ENCODE peak calls at places on chromosomes 3 and 15, in five cellular contexts. C is KBM-7; T is stimulated activated CD8-positive, alpha-beta memory T cell treated with anti-CD3 and anti-CD28 coated beads, Interleukin-15, amount 100 ng/mL, for 48 hours; K is stimulated activated CD4-positive, alpha-beta T cell treated with anti-CD3 and anti-CD28 coated beads, Interleukin-15, amount 100 ng/mL, for 1 hour; S is heart left ventricle. N is an unnamed sample.

GRCh38 chr3:176867681-176868663 is 329.3 kb downstream of the TBL1XR1 start:
- DNase-seq in T (no peak), S (no peak), C (no peak), K (no peak), N (no peak)

GRCh38 chr15:83200589-83200988 is 7.0 kb downstream of the HDGFL3 start:
- DNase-seq in S (no peak), T (no peak), K (no peak), C (no peak), N (no peak)

GRCh38 chr3:15527031-15527459 is 5.5 kb upstream of the COLQ start:
- DNase-seq in K (no peak), S (no peak), T (no peak), C (no peak), N (no peak)

GRCh38 chr3:153029350-153029749 is 132.7 kb upstream of the RAP2B start:
- DNase-seq in K (no peak), C (no peak), T (no peak), S (no peak), N (peak)

GRCh38 chr15:29196306-29196705 is 73.3 kb downstream of the NSMCE3 start:
- DNase-seq in T (no peak), K (no peak), S (no peak), C (no peak), N (no peak)

GRCh38 chr3:104604326-104605010 is 762.2 kb upstream of the ALCAM start:
- DNase-seq in T (no peak), S (no peak), K (no peak), C (peak), N (peak)

GRCh38 chr15:90838066-90838465 is 30.3 kb upstream of the FURIN start:
- DNase-seq in T (peak), S (no peak), K (peak), C (peak), N (no peak)

GRCh38 chr15:39756806-39757522 is 25.7 kb downstream of the FSIP1 start:
- DNase-seq in S (no peak), T (no peak), K (no peak), C (peak), N (peak)

GRCh38 chr15:61115679-61116078 is 113.4 kb downstream of the RORA start:
- DNase-seq in S (no peak), T (no peak), C (no peak), K (no peak), N (no peak)

GRCh38 chr15:73265536-73266153 is 103.1 kb downstream of the HCN4 start:
- DNase-seq in C (peak), K (peak), S (no peak), T (peak), N (peak)

GRCh38 chr15:59290311-59291213 is 82.1 kb downstream of the MYO1E start:
- DNase-seq in K (no peak), C (no peak), S (no peak), T (no peak), N (no peak)

GRCh38 chr3:52794612-52795099 is at the start of gene ITIH3:
- DNase-seq in K (no peak), T (no peak), C (no peak), S (no peak), N (no peak)

GRCh38 chr15:52337198-52337853 is 41.7 kb upstream of the MYO5C start:
- DNase-seq in T (no peak), K (no peak), C (no peak), S (no peak), N (peak)

GRCh38 chr3:47266709-47267489 is 15.7 kb downstream of the KIF9 start:
- DNase-seq in S (peak), T (peak), C (peak), K (peak), N (peak)

GRCh38 chr3:77780621-77781020 is 740.7 kb downstream of the ROBO2 start:
- DNase-seq in T (no peak), C (no peak), S (no peak), K (no peak), N (no peak)

GRCh38 chr3:156317457-156317856 is 197.1 kb downstream of the KCNAB1 start:
- DNase-seq in S (no peak), C (no peak), T (no peak), K (no peak), N (peak)